ENCODE peak calls at places on chromosomes 6 and 20, in six cellular contexts. X is cardiac muscle cell; S is effector memory CD4-positive, alpha-beta T cell; T is body of pancreas; A is adipocyte; R is thoracic aorta. Y is an unnamed sample. For H3K4me1, the result is how much of the 10 kb centered on the place peaks cover.

GRCh38 chr6:157094038-157094437 is 229.3 kb downstream of the TMEM242 start:
- DNase-seq in S (no peak), X (no peak), A (no peak), T (no peak), R (no peak), Y (no peak)

GRCh38 chr20:48025061-48025515 is 239.8 kb upstream of the SULF2 start:
- DNase-seq in S (no peak), A (peak), T (no peak), R (no peak), X (peak), Y (no peak)

GRCh38 chr6:111623046-111623718 is 17.5 kb upstream of the TRAF3IP2 start:
- DNase-seq in R (no peak), X (no peak), A (no peak), T (no peak), S (no peak), Y (no peak)

GRCh38 chr20:4087923-4088322 is 72.6 kb upstream of the RNF24 start:
- DNase-seq in A (no peak), R (no peak), X (no peak), S (no peak), T (no peak), Y (no peak)

GRCh38 chr20:58372836-58373235 is 16.2 kb upstream of the VAPB start:
- DNase-seq in T (no peak), X (no peak), S (no peak), A (no peak), R (no peak), Y (no peak)

GRCh38 chr6:27312146-27312949 is at the start of gene POM121L2:
- DNase-seq in A (peak), S (peak), X (peak), R (no peak), T (peak), Y (peak)

GRCh38 chr20:20785226-20785625 is 72.8 kb upstream of the RALGAPA2 start:
- DNase-seq in S (no peak), X (no peak), T (no peak), R (no peak), A (no peak), Y (no peak)

GRCh38 chr20:56788041-56788670 is 159.1 kb downstream of the TFAP2C start:
- DNase-seq in A (peak), T (peak), X (peak), R (no peak), S (no peak), Y (no peak)

GRCh38 chr6:134979142-134979541 is 29.2 kb upstream of the ALDH8A1 start:
- DNase-seq in X (no peak), A (no peak), T (no peak), R (no peak), S (no peak), Y (no peak)

GRCh38 chr6:107635058-107635515 is 145.2 kb downstream of the SOBP start:
- DNase-seq in R (no peak), A (no peak), X (no peak), S (no peak), T (no peak), Y (no peak)

GRCh38 chr20:51345601-51346101 is 196.9 kb downstream of the NFATC2 start:
- DNase-seq in T (no peak), S (no peak), A (peak), X (peak), R (no peak), Y (no peak)

GRCh38 chr6:3561745-3562144 is 104.9 kb upstream of the SLC22A23 start:
- DNase-seq in T (no peak), S (no peak), R (no peak), A (peak), X (peak), Y (no peak)

GRCh38 chr20:25313608-25314007 is 65.7 kb downstream of the PYGB start:
- DNase-seq in R (no peak), A (no peak), T (no peak), X (no peak), S (no peak), Y (no peak)

GRCh38 chr6:135703621-135704020 is 147.9 kb upstream of the PDE7B start:
- DNase-seq in A (no peak), T (no peak), S (no peak), X (peak), R (no peak), Y (no peak)

GRCh38 chr6:8234316-8234715 is 132.0 kb upstream of the EEF1E1 start:
- DNase-seq in T (no peak), A (no peak), R (no peak), X (no peak), S (no peak), Y (no peak)

GRCh38 chr6:21111399-21111725 is 482.2 kb upstream of the SOX4 start:
- DNase-seq in S (no peak), T (peak), X (no peak), R (no peak), A (no peak), Y (no peak)

DNA sequence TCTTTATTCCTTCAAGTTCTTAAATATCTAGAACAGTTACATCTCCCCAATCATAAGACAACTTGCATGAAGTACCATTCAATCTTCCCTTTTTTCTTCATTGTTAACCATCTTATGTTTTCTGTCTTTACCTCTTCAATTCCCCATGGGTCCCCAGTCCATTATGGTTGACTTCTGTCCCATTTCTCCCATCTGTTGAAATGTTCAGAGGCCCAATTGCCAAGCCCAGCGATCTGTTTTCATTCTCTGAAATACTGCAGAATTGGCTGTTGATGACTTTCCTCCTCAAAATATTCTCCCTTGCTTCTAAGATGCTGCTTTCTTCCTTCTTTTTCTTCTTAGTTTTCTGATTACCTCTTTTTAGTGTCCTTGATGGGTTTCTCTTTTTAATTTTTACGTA is 26.0 kb downstream of the DSTN start:
- DNase-seq in X (no peak), T (no peak), S (no peak), A (no peak), R (no peak), Y (no peak)
- H3K4me1 ChIP-seq in X (half or more), T (half or more), S (under half), A (under half), R (half or more), Y (under half)

DNA sequence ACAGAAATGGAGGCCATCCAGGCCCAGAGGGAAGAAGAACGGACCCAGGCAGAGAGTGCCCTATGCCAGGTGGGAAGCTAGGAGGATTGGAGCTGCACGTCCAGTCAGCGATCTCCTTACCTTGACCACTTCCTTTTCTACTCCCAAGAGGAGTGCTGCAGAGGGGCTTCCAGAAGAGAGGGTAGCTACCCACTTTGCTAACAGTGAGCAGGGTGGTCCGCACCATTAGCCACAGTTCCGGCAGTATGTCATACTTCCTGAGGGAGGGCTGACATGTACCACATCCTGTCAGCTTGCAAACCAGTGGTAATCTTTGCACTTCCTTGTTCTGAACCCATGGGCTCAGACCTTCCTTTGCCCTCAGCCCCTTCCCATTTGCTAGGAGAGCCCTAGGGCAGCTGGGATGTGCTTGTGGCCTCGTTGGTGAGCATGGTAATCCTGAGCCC is 35.4 kb downstream of the CEP250 start:
- DNase-seq in S (peak), X (no peak), R (no peak), T (no peak), A (no peak), Y (peak)
- H3K4me3 ChIP-seq in S (peak), X (no peak), R (peak), T (no peak), A (no peak), Y (peak)

DNA sequence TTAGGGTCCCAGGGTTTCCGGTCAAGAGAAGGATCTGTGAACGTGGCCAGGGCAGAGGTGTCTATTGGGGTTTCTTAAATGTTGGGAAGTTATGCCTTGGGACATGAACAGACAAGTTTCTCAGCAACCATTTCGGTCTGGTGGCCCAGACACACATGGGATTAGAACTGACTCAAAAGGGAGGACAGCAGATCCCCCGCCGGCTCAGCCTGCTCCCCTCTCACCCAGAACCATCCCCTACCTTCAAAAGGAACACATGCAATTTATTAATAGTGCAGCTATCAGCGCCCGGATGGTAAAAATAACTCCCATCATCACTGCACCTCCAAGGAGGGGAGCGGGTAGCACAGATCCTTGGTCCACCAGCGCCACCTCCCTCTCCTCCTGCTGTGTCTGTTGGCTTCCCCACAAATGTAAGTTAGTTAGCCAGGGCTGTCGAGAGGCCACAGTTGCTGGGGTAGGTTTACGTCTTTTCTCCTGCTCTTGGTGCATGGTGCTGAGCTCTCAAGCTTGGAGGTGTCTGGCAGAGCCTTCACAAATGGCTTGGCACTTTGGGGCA is 77.1 kb downstream of the TRAM2 start:
- DNase-seq in T (no peak), A (no peak), X (no peak), R (no peak), S (no peak), Y (no peak)
- H3K4me1 ChIP-seq in T (under half), A (under half), X (under half), R (half or more), S (under half), Y (under half)

DNA sequence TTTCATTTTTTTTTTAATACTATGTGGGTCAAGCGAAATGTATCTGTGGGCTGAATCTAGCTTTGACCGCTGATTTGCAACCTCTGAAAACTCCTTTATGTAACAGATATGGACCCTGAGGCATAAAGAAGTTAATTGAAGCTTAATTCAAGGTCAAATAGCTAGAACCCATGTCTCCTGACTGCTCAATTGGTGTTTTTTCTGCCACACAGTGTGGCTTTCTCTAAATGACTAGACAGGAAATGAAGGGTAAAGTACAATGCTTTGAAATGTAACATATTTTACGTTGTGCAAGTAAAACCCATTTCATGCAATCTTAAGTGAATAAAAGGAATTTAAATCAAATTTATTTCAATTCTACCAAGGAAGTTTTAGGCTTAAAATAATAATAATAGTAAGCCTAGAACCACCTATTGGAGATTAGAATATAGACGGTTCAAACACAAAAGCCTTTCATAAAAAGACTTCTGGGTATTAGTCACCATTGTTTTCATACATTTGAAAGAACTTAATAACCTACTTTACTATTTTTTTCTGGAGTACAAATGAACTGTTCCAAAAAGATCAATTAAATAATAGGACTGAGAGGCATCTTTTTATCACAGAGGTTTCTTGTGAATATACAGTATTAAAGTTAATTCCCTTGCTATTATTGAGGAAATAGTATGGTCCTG is 279.8 kb downstream of the EPHA7 start:
- DNase-seq in R (no peak), S (no peak), X (no peak), A (no peak), T (no peak), Y (no peak)
- H3K4me3 ChIP-seq in R (no peak), S (no peak), X (no peak), A (no peak), T (no peak), Y (no peak)

Y was measured in CD8-positive, alpha-beta T cell.